ENCODE peak calls at places on chromosomes 6 and 20, in five cellular contexts. W, O, T, S and M are unnamed samples.

GRCh38 chr6:168011291-168011690 is 13.8 kb downstream of the KIF25 start:
- DNase-seq in W (no peak), O (no peak), T (no peak), S (no peak), M (no peak)

GRCh38 chr6:16236648-16237199 is 1.7 kb upstream of the GMPR start:
- DNase-seq in W (no peak), O (no peak), T (peak), S (peak), M (peak)

GRCh38 chr6:15526129-15526764 is 136.6 kb downstream of the DTNBP1 start:
- DNase-seq in W (no peak), O (no peak), T (no peak), S (no peak), M (no peak)

GRCh38 chr6:87722831-87723726 is 21.0 kb upstream of the AKIRIN2 start:
- DNase-seq in W (peak), O (peak), T (peak), S (peak), M (peak)

GRCh38 chr6:95230071-95230740 is 347.1 kb upstream of the MANEA start:
- DNase-seq in W (no peak), O (no peak), T (no peak), S (no peak), M (no peak)

GRCh38 chr6:37222125-37222967 is 35.2 kb upstream of the TBC1D22B start:
- DNase-seq in W (peak), O (peak), T (peak), S (peak), M (peak)

GRCh38 chr20:11453430-11453829 is 464.3 kb upstream of the BTBD3 start:
- DNase-seq in W (no peak), O (no peak), T (no peak), S (no peak), M (no peak)

GRCh38 chr20:1509237-1509636 is 18.0 kb upstream of the SIRPB2 start:
- DNase-seq in W (peak), O (peak), T (no peak), S (no peak), M (no peak)

GRCh38 chr6:131980791-131981623 is 29.8 kb upstream of the CCN2 start:
- DNase-seq in W (no peak), O (no peak), T (no peak), S (no peak), M (no peak)
- TF ChIP-seq POLR2AphosphoS5 in W (no peak), O (no peak), T (no peak), S (no peak), M (no peak)

GRCh38 chr6:135274561-135275293 is 93.6 kb downstream of the MYB start:
- DNase-seq in W (no peak), O (no peak), T (no peak), S (no peak), M (no peak)
- H3K27ac ChIP-seq in W (no peak), O (no peak), T (no peak), S (no peak), M (no peak)

GRCh38 chr6:36032245-36032644 is 4.6 kb downstream of the MAPK14 start:
- DNase-seq in W (no peak), O (no peak), T (no peak), S (no peak), M (no peak)

GRCh38 chr6:36027501-36028087 is at the start of gene MAPK14:
- DNase-seq in W (peak), O (peak), T (peak), S (peak), M (peak)

GRCh38 chr6:36028887-36029324 is 1.3 kb downstream of the MAPK14 start:
- DNase-seq in W (peak), O (no peak), T (no peak), S (peak), M (peak)

GRCh38 chr6:36028088-36028886 is 679 bp downstream of the MAPK14 start:
- DNase-seq in W (peak), O (no peak), T (no peak), S (peak), M (peak)

GRCh38 chr6:36029464-36029863 is 1.9 kb downstream of the MAPK14 start:
- DNase-seq in W (no peak), O (no peak), T (no peak), S (no peak), M (no peak)
- TF ChIP-seq POLR2AphosphoS5 in W (no peak), O (no peak), T (no peak), S (no peak), M (no peak)

GRCh38 chr6:151490996-151491395 is 2.8 kb upstream of the CCDC170 start:
- DNase-seq in W (no peak), O (no peak), T (no peak), S (no peak), M (no peak)

GRCh38 chr6:151497935-151498726 is 4.3 kb downstream of the CCDC170 start:
- DNase-seq in W (peak), O (no peak), T (no peak), S (no peak), M (no peak)

GRCh38 chr6:151495380-151495779 is 1.6 kb downstream of the CCDC170 start:
- DNase-seq in W (no peak), O (no peak), T (no peak), S (no peak), M (no peak)

GRCh38 chr6:151493495-151494234 is at the start of gene CCDC170:
- DNase-seq in W (peak), O (no peak), T (no peak), S (peak), M (peak)

GRCh38 chr6:151494235-151494950 is 576 bp downstream of the CCDC170 start:
- DNase-seq in W (peak), O (no peak), T (peak), S (peak), M (peak)
- H3K27ac ChIP-seq in W (no peak), O (no peak), T (peak), S (peak), M (peak)

GRCh38 chr6:31765910-31766794 is 3.7 kb downstream of the SAPCD1 start:
- DNase-seq in W (peak), O (no peak), T (no peak), S (no peak), M (peak)
- TF ChIP-seq POLR2AphosphoS5 in W (peak), O (no peak), T (no peak), S (no peak), M (no peak)

DNA sequence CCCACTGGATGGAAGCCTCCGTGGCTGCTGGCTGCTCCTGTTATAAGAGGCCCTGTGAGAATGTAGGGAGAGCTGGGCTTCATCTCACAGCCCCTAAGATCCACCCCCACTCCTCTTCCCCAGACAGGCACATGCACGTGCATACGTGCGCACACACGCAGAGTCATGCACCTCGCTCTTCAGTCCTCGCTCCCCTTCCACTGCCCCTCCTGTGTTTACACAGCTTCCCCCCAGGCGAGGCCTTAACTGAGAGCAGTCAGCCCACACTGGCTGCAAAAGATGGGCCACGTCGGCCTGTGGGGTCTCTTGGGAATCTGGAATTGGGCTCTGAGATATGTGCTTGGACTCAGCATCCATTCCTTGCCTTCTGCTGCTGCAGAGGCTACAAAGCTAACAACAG is 35.2 kb upstream of the MLN start:
- DNase-seq in W (no peak), O (no peak), T (no peak), S (no peak), M (no peak)
- H3K27ac ChIP-seq in W (no peak), O (no peak), T (no peak), S (no peak), M (peak)

DNA sequence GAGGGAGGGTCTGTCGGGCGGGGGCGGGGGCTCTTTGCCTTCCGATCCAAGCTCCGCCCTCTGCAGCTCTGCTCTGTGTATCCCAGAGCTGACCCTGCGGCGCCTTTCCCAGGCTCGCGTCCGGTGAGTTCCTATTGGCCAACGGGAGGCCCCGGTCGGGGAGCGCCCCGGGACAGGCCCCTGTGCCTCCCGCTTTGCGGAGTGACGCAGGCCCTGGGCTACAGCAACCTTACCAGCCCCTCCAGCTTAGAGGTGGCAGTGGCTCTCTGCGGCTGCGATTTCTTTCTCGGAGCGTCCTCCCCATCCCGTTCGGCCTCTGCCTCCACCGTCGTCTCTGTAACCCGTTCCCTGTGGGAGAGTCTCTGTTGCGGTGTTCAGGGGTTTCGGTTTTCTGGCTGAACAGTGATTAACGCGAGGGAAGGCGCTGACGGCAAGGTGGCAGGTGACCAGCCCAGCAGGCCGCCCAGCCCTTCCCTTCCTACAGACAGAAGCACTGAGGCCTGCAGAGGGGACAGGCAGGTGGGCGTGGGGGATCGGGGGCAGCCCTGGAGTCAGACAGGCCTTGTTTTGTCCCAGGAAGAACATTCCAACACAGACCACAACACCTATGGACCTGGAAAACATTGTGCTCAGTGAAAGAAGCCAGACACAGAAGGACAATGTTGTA is 18.1 kb upstream of the CEBPB start:
- DNase-seq in W (peak), O (no peak), T (peak), S (peak), M (peak)
- TF ChIP-seq POLR2AphosphoS5 in W (peak), O (peak), T (peak), S (peak), M (peak)

GRCh38 chr6:152094276-152094675 is 286.8 kb downstream of the ESR1 start:
- DNase-seq in W (no peak), O (no peak), T (no peak), S (no peak), M (no peak)

GRCh38 chr6:152094992-152095592 is 287.6 kb downstream of the ESR1 start:
- DNase-seq in W (no peak), O (peak), T (peak), S (peak), M (no peak)

GRCh38 chr6:152098683-152099082 is 291.2 kb downstream of the ESR1 start:
- DNase-seq in W (no peak), O (no peak), T (no peak), S (no peak), M (no peak)

GRCh38 chr6:152096863-152097496 is 289.5 kb downstream of the ESR1 start:
- DNase-seq in W (no peak), O (no peak), T (no peak), S (no peak), M (no peak)

GRCh38 chr6:152099816-152100618 is 292.5 kb downstream of the ESR1 start:
- DNase-seq in W (no peak), O (no peak), T (no peak), S (no peak), M (no peak)
- H3K27ac ChIP-seq in W (no peak), O (no peak), T (peak), S (peak), M (no peak)

DNA sequence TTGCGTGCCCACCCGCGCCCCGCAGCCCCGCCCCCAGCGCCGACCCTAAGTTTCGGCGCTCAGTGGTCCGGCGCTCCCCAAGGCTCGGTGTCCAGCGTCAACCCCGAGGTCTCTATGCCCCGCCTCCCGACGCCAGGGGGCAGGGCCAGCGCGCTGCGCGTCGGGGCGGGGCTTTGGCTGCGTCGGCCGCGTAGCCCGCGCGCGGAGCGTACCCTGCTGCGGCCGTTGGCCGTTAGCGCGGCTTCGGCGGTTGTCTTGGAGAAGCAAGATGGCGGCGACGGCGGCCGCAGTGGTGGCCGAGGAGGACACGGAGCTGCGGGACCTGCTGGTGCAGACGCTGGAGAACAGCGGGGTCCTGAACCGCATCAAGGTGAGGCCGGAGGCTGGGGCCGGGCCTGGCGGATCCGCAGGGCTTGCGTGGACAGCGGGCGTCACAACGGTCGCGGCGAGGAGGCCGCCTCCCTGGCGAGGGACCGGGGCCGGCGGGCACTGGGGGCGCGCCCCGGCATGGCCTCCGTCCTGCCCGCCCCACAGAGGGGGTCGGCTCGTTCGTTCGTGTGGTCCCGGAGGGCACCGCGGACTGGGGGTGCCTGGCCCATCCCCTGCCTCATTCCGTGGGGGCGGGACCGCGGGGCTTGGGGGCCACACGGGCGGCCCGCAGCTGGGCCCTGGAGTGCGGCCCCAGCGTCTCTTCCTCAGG is at the start of gene CEP43:
- DNase-seq in W (peak), O (peak), T (peak), S (peak), M (peak)
- TF ChIP-seq POLR2AphosphoS5 in W (peak), O (peak), T (no peak), S (peak), M (peak)

DNA sequence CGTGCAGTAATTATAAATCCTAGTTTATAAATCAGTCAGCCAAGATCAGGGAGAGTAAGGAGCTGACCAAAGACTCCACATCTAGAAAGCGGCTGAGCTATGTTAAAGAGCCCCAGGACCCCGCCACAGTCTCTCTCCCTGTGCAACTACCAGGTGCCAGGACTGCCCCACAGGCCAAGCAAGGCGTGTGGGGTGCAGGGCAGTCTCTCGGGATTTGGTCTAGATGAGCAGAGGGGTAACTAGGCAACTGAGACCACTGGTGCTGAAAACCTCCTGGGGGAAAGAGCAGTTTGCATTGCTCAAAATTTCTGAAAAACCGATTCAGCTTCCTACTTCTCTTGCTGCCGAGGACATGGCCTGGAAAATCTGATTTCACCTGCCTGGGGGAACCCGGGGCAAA is 10.4 kb downstream of the PMEPA1 start:
- DNase-seq in W (no peak), O (no peak), T (no peak), S (no peak), M (no peak)
- H3K27ac ChIP-seq in W (peak), O (no peak), T (no peak), S (no peak), M (no peak)